ENCODE peak calls at places on chromosomes 16 and 17, in five cellular contexts. C is CD4-positive, alpha-beta memory T cell; N is left ventricle myocardium inferior; X is A673; L is aorta. U is an unnamed sample.
A peak's percentile ranks its signal among the peaks of the same experiment; 100 is the strongest.

GRCh38 chr17:50199651-50200446 is 1.6 kb downstream of the COL1A1 start:
- DNase-seq in C (peak; percentile 83), N (peak; percentile 90), L (peak; percentile 96), X (peak; percentile 94), U (peak; percentile 60)

GRCh38 chr16:6725634-6726331 is 606.9 kb upstream of the RBFOX1 start:
- DNase-seq in L (no peak), N (no peak), C (no peak), X (peak; percentile 15), U (no peak)

GRCh38 chr17:83199500-83200201 is 120.2 kb downstream of the METRNL start:
- DNase-seq in N (peak; percentile 57), C (no peak), X (no peak), L (peak; percentile 82), U (peak; percentile 56)

GRCh38 chr17:71635187-71635586 is 485.6 kb upstream of the SOX9 start:
- DNase-seq in X (no peak), L (no peak), C (no peak), N (no peak), U (no peak)

GRCh38 chr17:73196500-73196899 is 3.6 kb downstream of the COG1 start:
- DNase-seq in X (no peak), N (no peak), C (no peak), L (peak; percentile 78), U (no peak)

GRCh38 chr17:65055708-65056638 is 567 bp downstream of the GNA13 start:
- DNase-seq in X (peak; percentile 42), C (peak; percentile 47), N (peak; percentile 63), L (peak; percentile 86), U (peak; percentile 64)

GRCh38 chr17:48499248-48499647 is 31.6 kb downstream of the HOXB1 start:
- DNase-seq in C (no peak), N (no peak), X (no peak), L (no peak), U (no peak)

GRCh38 chr16:88349153-88349902 is 33.4 kb upstream of the ZNF469 start:
- DNase-seq in N (no peak), C (no peak), L (peak; percentile 16), X (no peak), U (no peak)

GRCh38 chr17:35345926-35346771 is 27.3 kb downstream of the SLFN11 start:
- DNase-seq in L (peak; percentile 83), X (peak; percentile 36), N (peak; percentile 79), C (peak; percentile 41), U (peak; percentile 16)

GRCh38 chr17:10243905-10244844 is 45.8 kb upstream of the GAS7 start:
- DNase-seq in N (no peak), X (peak; percentile 2), C (no peak), L (no peak), U (no peak)

GRCh38 chr16:88539261-88539651 is 30.9 kb upstream of the ZC3H18 start:
- DNase-seq in N (no peak), X (no peak), C (no peak), L (no peak), U (no peak)

GRCh38 chr17:19387921-19388521 is 1.0 kb upstream of the MFAP4 start:
- DNase-seq in X (peak; percentile 74), L (peak; percentile 45), C (no peak), N (no peak), U (no peak)

GRCh38 chr16:50144211-50144610 is 8.9 kb upstream of the TENT4B start:
- DNase-seq in C (no peak), L (no peak), N (no peak), X (no peak), U (no peak)

GRCh38 chr16:28029387-28030002 is 34.0 kb downstream of the GSG1L start:
- DNase-seq in C (no peak), X (no peak), L (no peak), N (no peak), U (no peak)

GRCh38 chr17:31467502-31468256 is 76.2 kb downstream of the RAB11FIP4 start:
- DNase-seq in C (no peak), X (no peak), N (peak; percentile 37), L (no peak), U (no peak)

GRCh38 chr16:11621920-11622651 is 35.4 kb upstream of the LITAF start:
- DNase-seq in X (no peak), N (no peak), L (no peak), C (peak; percentile 66), U (peak; percentile 94)

GRCh38 chr17:7177210-7177953 is 1.8 kb downstream of the ASGR1 start:
- DNase-seq in X (peak; percentile 89), N (peak; percentile 51), C (peak; percentile 65), L (peak; percentile 87), U (peak; percentile 53)

GRCh38 chr17:32007463-32008298 is 498 bp downstream of the LRRC37B start:
- DNase-seq in X (peak; percentile 44), L (peak; percentile 77), N (no peak), C (peak; percentile 47), U (peak; percentile 36)

GRCh38 chr17:57537524-57538410 is 207.3 kb downstream of the CCDC182 start:
- DNase-seq in C (peak; percentile 5), X (no peak), L (no peak), N (no peak), U (peak; percentile 55)

GRCh38 chr16:83070416-83071199 is 443.8 kb downstream of the CDH13 start:
- DNase-seq in X (no peak), C (no peak), N (no peak), L (no peak), U (no peak)

GRCh38 chr17:42221886-42222745 is 27.8 kb upstream of the GHDC start:
- DNase-seq in C (peak; percentile 65), L (no peak), X (peak; percentile 35), N (peak; percentile 36), U (peak; percentile 31)

GRCh38 chr17:10013360-10014112 is 108.5 kb upstream of the RCVRN start:
- DNase-seq in C (no peak), L (no peak), N (no peak), X (no peak), U (no peak)

GRCh38 chr16:47713225-47713595 is 252.1 kb downstream of the PHKB start:
- DNase-seq in C (no peak), N (no peak), X (no peak), L (no peak), U (peak; percentile 49)

GRCh38 chr16:31354394-31355291 is at the start of gene ITGAX:
- DNase-seq in X (no peak), N (peak; percentile 54), L (peak; percentile 83), C (peak; percentile 22), U (no peak)

GRCh38 chr17:80789356-80789902 is 202.2 kb upstream of the CHMP6 start:
- DNase-seq in X (peak; percentile 92), N (no peak), L (no peak), C (no peak), U (no peak)

GRCh38 chr17:45018514-45019176 is 32.8 kb downstream of the DCAKD start:
- DNase-seq in C (peak; percentile 10), N (peak; percentile 37), L (no peak), X (no peak), U (no peak)

GRCh38 chr16:50315346-50315997 is 49.1 kb downstream of the ADCY7 start:
- DNase-seq in C (no peak), L (peak; percentile 64), N (no peak), X (no peak), U (no peak)

GRCh38 chr16:70470927-70471341 is 16.5 kb downstream of the FCSK start:
- DNase-seq in X (no peak), N (peak; percentile 29), L (no peak), C (no peak), U (no peak)

GRCh38 chr17:8310601-8311123 is 621 bp downstream of the ARHGEF15 start:
- DNase-seq in C (no peak), X (no peak), N (peak; percentile 46), L (no peak), U (no peak)

GRCh38 chr17:72373910-72374741 is 253.3 kb downstream of the SOX9 start:
- DNase-seq in C (no peak), X (peak; percentile 71), N (peak; percentile 16), L (no peak), U (no peak)

GRCh38 chr17:81683584-81684441 is at the start of the genes ARL16 and HGS:
- DNase-seq in L (peak; percentile 100), N (peak; percentile 97), X (peak; percentile 100), C (peak; percentile 98), U (peak; percentile 97)

GRCh38 chr17:59521465-59522126 is 43.8 kb upstream of the DHX40 start:
- DNase-seq in L (peak; percentile 81), N (peak; percentile 25), C (peak; percentile 49), X (peak; percentile 78), U (peak; percentile 50)

GRCh38 chr16:5916711-5917191 is 819.2 kb upstream of the EEF2KMT start:
- DNase-seq in L (no peak), N (no peak), C (no peak), X (no peak), U (no peak)

GRCh38 chr17:27609606-27610303 is 21.2 kb upstream of the LGALS9 start:
- DNase-seq in N (no peak), C (no peak), L (peak; percentile 60), X (peak; percentile 25), U (no peak)

GRCh38 chr17:44352922-44353655 is 8.0 kb downstream of the GRN start:
- DNase-seq in X (no peak), N (no peak), C (no peak), L (no peak), U (no peak)

GRCh38 chr17:50143461-50144176 is 6.9 kb downstream of the PPP1R9B start:
- DNase-seq in L (no peak), X (no peak), C (no peak), N (no peak), U (no peak)

GRCh38 chr17:78269893-78270490 is 38.6 kb downstream of the TMEM235 start:
- DNase-seq in X (no peak), N (no peak), L (peak; percentile 73), C (no peak), U (no peak)
- H3K4me1 ChIP-seq in X (peaks cover 31% of the 10 kb centered on the region), N (peaks cover 25% of the 10 kb centered on the region), L (no peaks in the 10 kb centered on the region), C (peaks cover 23% of the 10 kb centered on the region), U (peaks cover 17% of the 10 kb centered on the region)

GRCh38 chr17:17770371-17771059 is 66.3 kb downstream of the SREBF1 start:
- DNase-seq in X (no peak), L (no peak), C (no peak), N (no peak), U (no peak)
- H3K27ac ChIP-seq in X (peak overlapping the region; percentile 12), L (no peak overlapping the region), C (no peak overlapping the region), N (peak overlapping the region; percentile 66), U (no peak overlapping the region)

GRCh38 chr16:49010396-49010795 is 271.2 kb downstream of the CBLN1 start:
- DNase-seq in X (no peak), N (no peak), C (no peak), L (no peak), U (no peak)
- H3K27me3 ChIP-seq in X (peaks cover 3% of the 10 kb centered on the region), N (no peaks in the 10 kb centered on the region), C (no peaks in the 10 kb centered on the region), L (no peaks in the 10 kb centered on the region), U (no peaks in the 10 kb centered on the region)

DNA sequence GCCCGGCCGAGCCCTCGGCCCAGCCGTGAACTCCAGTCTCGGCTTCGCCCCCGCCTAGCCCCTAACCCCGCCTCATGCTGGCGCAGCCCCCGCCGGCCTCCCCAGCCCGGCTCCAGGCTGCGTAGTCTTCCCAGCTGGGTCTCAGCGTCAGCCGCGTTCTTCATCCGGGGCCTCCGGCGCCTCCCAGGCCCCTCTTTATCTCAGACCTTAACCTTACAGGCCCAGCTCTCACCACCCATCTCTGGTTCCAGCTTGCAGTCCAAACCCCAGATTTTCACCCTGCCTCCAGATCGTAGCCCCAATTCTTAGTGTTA is at the start of gene PROCA1:
- DNase-seq in L (no peak), N (no peak), X (no peak), C (no peak), U (no peak)
- H3K4me1 ChIP-seq in L (no peaks in the 10 kb centered on the region), N (peaks cover 35% of the 10 kb centered on the region), X (peaks cover 15% of the 10 kb centered on the region), C (peaks cover 13% of the 10 kb centered on the region), U (peaks cover 20% of the 10 kb centered on the region)

DNA sequence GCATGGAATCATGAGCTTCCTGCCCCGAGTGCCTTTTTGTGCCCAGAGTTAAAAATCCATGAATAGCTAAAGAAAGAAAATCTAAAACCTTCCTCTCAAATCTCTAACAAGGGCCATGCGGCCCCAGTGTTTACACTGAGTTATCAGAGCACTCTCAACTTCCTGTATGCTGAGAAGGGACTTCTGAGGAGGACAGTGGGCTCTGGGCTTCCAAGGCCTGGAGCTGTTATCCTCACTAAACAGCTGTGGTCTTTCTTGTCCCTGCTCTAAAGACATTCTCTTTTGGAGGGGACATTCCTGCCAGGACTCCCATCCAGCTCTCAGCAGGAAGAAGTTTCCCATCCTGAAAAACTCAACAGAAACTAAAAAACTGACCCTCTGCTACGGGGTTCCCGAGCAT is 135.6 kb downstream of the AATF start:
- DNase-seq in C (no peak), X (no peak), N (no peak), L (no peak), U (no peak)
- H3K27ac ChIP-seq in C (no peak overlapping the region), X (no peak overlapping the region), N (no peak overlapping the region), L (no peak overlapping the region), U (no peak overlapping the region)